ENCODE peak calls at places on chromosomes 1 and 21, in six cellular contexts. H, D, S, V, W and K are unnamed samples.

GRCh38 chr1:163173121-163173520 is 29.6 kb downstream of the RGS5 start:
- DNase-seq in H (no peak), D (no peak), S (no peak), V (no peak), W (no peak), K (no peak)

GRCh38 chr1:212669102-212669501 is 30.5 kb downstream of the BATF3 start:
- DNase-seq in H (no peak), D (no peak), S (no peak), V (peak), W (no peak), K (no peak)

GRCh38 chr1:95640746-95641145 is 406.7 kb downstream of the RWDD3 start:
- DNase-seq in H (peak), D (no peak), S (no peak), V (no peak), W (no peak), K (no peak)

GRCh38 chr21:33281101-33281652 is 15.0 kb downstream of the IL10RB start:
- DNase-seq in H (no peak), D (no peak), S (no peak), V (no peak), W (no peak), K (no peak)

GRCh38 chr1:1205769-1206375 is 520 bp downstream of the TNFRSF18 start:
- DNase-seq in H (no peak), D (peak), S (no peak), V (no peak), W (no peak), K (peak)

GRCh38 chr1:239742416-239743109 is 349.1 kb upstream of the FMN2 start:
- DNase-seq in H (no peak), D (no peak), S (no peak), V (no peak), W (no peak), K (no peak)

GRCh38 chr1:24380508-24380907 is 33.1 kb downstream of the STPG1 start:
- DNase-seq in H (no peak), D (no peak), S (no peak), V (no peak), W (no peak), K (no peak)

GRCh38 chr1:33030575-33030974 is 6.1 kb downstream of the AK2 start:
- DNase-seq in H (no peak), D (no peak), S (no peak), V (no peak), W (peak), K (no peak)

GRCh38 chr1:160125761-160126160 is 10.2 kb downstream of the ATP1A2 start:
- DNase-seq in H (no peak), D (no peak), S (no peak), V (no peak), W (peak), K (no peak)

GRCh38 chr1:115655307-115655664 is 13.5 kb downstream of the VANGL1 start:
- DNase-seq in H (no peak), D (no peak), S (no peak), V (peak), W (no peak), K (no peak)

DNA sequence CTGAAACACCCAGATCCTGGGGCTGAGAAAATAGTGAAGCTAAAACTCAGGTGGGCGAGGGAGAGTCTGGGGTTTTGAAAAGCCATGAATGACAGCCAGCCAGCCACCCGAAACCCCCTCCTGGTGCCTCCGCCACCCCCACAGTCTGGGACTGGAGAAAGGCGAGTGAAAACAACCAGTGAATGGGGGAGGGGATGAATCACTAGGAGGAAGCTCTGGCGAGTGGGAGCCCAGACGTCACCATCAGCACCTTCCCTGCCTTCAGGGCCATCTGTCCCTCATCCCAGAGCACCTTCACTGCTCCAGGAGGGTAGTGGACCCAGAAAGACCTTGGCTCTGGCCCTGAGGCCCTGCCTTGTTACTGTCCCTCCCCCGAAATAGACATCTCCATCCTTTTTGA is 9.2 kb downstream of the RORC start:
- DNase-seq in H (no peak), D (no peak), S (no peak), V (no peak), W (no peak), K (no peak)
- TF ChIP-seq POLR2AphosphoS5 in H (no peak), D (no peak), S (no peak), V (no peak), W (no peak), K (no peak)

DNA sequence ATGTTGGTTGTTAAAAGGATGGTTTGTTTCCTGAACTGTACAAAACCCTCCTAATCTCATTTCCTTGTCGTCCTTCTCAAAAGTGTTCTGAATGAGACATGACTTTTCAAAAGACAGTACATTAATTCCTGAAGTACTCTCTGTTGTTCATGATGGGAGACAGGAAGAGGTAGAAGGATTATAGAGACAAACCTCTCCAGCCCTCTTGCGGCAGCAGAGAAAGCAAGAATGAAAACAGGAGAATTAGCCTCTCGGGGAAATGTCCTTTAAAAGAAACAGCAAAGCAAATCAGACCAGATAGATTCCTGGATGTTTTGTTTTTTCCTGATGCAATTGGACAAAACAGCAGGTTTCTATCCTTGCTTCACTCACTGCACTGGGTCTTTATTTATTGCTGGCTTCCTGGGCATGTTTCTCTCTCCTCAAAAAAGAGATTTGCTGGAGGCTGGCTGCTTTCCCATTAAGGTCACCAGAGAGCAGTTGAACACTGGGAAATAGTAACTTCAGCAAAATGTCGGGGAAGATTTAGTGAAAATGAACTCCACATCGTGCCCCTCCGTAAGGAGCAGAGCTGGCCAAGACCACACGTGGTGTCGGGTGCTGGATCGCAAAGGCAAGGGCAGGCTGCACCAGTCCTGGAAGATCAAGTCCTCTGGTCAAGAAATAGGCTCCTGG is 145.8 kb upstream of the SYT6 start:
- DNase-seq in H (no peak), D (no peak), S (no peak), V (no peak), W (no peak), K (no peak)
- TF ChIP-seq CTCF in H (no peak), D (no peak), S (no peak), V (no peak), W (no peak), K (no peak)

GRCh38 chr1:210236840-210237409 is 4.3 kb downstream of the SERTAD4 start:
- DNase-seq in H (no peak), D (peak), S (no peak), V (no peak), W (peak), K (peak)
- TF ChIP-seq EP300 in H (peak), D (no peak), S (no peak), V (no peak), W (peak), K (no peak)

DNA sequence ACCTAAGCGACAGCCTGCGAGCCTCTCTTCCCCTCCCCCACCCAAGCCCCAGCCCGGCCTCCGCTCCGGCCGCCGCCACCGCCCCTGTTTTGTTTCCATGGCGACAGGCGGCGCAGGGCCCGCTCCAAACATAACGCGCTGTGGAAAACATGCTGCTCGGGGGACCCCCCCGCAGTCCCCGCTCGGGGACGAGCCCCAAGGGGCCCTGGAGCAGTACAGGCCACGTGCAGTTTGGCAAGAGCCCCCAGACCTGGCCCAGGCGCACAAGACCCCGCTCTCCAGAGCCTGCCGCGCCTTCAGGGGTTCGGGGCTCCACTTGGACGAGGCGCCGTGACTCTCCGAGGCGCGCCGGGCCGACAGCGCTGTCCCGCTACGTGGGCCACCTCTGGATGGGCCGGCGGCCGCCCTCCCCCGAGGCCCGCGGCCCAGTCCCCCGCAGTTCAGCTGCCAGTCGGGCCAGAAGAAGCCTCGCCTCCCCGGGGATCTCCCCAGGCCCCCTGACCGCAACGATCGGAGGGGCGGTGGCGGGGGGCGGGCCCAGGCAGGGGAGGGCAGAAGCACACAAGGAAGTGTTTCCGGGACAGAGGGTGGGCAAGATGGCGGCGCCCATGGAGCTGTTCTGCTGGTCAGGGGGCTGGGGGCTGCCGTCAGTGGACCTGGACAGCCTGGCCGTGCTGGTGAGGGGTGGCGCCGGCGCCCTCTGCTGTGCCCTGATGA is at the start of gene MTX1:
- DNase-seq in H (peak), D (peak), S (no peak), V (peak), W (peak), K (peak)
- TF ChIP-seq POLR2AphosphoS5 in H (peak), D (peak), S (peak), V (peak), W (peak), K (peak)

GRCh38 chr1:192807221-192807967 is 1.4 kb upstream of the RGS2 start:
- DNase-seq in H (no peak), D (no peak), S (no peak), V (no peak), W (no peak), K (no peak)
- TF ChIP-seq CTCF in H (no peak), D (no peak), S (no peak), V (no peak), W (peak), K (no peak)